ENCODE peak calls at places on chromosomes 2 and 18, in seven cellular contexts. U is BJ, D is psoas muscle, P is cardiac fibroblast, O is astrocyte of the spinal cord, B is prostate gland, C is A549. H is an unnamed sample.

GRCh38 chr2:101830146-101830545 is 132.6 kb downstream of the MAP4K4 start:
- DNase-seq in C (no peak), U (no peak), P (no peak), D (no peak), B (no peak), O (no peak), H (no peak)

GRCh38 chr18:42641996-42642395 is 473.5 kb downstream of the RIT2 start:
- DNase-seq in C (no peak), P (no peak), B (no peak), U (no peak), O (no peak), D (no peak), H (no peak)

GRCh38 chr18:48590678-48591077 is 51.8 kb downstream of the CTIF start:
- DNase-seq in P (peak; percentile 94), U (peak; percentile 69), C (peak; percentile 20), B (no peak), O (peak; percentile 92), D (no peak), H (peak; percentile 69)

GRCh38 chr2:9463698-9464034 is 10.7 kb upstream of the IAH1 start:
- DNase-seq in B (no peak), C (no peak), D (no peak), U (no peak), P (peak; percentile 21), O (peak; percentile 36), H (no peak)

GRCh38 chr2:124091721-124092120 is 66.6 kb downstream of the CNTNAP5 start:
- DNase-seq in C (no peak), B (no peak), U (no peak), D (no peak), O (no peak), P (no peak), H (no peak)

GRCh38 chr2:134372611-134373131 is 118.8 kb downstream of the MGAT5 start:
- DNase-seq in O (peak; percentile 83), D (peak; percentile 52), U (peak; percentile 83), P (peak; percentile 60), C (no peak), B (no peak), H (peak; percentile 70)

GRCh38 chr2:151560289-151560688 is 150.6 kb downstream of the RIF1 start:
- DNase-seq in O (peak; percentile 17), P (peak; percentile 25), U (peak; percentile 15), D (peak; percentile 60), B (no peak), C (no peak), H (no peak)

GRCh38 chr2:190352668-190353536 is 9.5 kb downstream of the INPP1 start:
- DNase-seq in U (no peak), C (no peak), B (no peak), P (no peak), O (no peak), D (no peak), H (no peak)

GRCh38 chr2:55010149-55010591 is 40.1 kb downstream of the RTN4 start:
- DNase-seq in O (peak; percentile 50), C (peak; percentile 26), P (peak; percentile 65), U (peak; percentile 9), D (peak; percentile 70), B (peak; percentile 64), H (peak; percentile 11)

GRCh38 chr2:219902870-219903269 is 275.4 kb downstream of the SLC4A3 start:
- DNase-seq in B (no peak), D (no peak), U (no peak), C (no peak), O (no peak), P (no peak), H (no peak)

GRCh38 chr2:134167015-134167414 is 86.9 kb upstream of the MGAT5 start:
- DNase-seq in U (no peak), C (no peak), P (peak; percentile 41), O (peak; percentile 34), B (no peak), D (no peak), H (no peak)

GRCh38 chr18:44796505-44797198 is 116.0 kb downstream of the SETBP1 start:
- DNase-seq in U (no peak), P (no peak), O (no peak), C (no peak), D (no peak), B (no peak), H (no peak)

GRCh38 chr2:31688282-31688681 is 107.5 kb upstream of the SRD5A2 start:
- DNase-seq in P (peak; percentile 36), O (no peak), C (no peak), U (no peak), B (no peak), D (no peak), H (no peak)

GRCh38 chr2:112276954-112277353 is 1.6 kb downstream of the ZC3H6 start:
- DNase-seq in C (no peak), P (no peak), D (no peak), U (no peak), B (no peak), O (no peak), H (no peak)

GRCh38 chr2:112273349-112273748 is 2.0 kb upstream of the ZC3H6 start:
- DNase-seq in C (no peak), U (no peak), P (no peak), B (no peak), O (no peak), D (no peak), H (no peak)

GRCh38 chr2:112275887-112276773 is 733 bp downstream of the ZC3H6 start:
- DNase-seq in U (peak; percentile 16), P (peak; percentile 87), C (peak; percentile 46), D (peak; percentile 93), O (peak; percentile 88), B (peak; percentile 86), H (peak; percentile 63)

GRCh38 chr2:112277591-112278220 is 2.3 kb downstream of the ZC3H6 start:
- DNase-seq in D (no peak), P (peak; percentile 29), O (no peak), C (no peak), U (no peak), B (no peak), H (no peak)

GRCh38 chr2:112275314-112275886 is at the start of gene ZC3H6:
- DNase-seq in D (peak; percentile 99), P (peak; percentile 98), U (peak; percentile 72), O (peak; percentile 99), C (peak; percentile 72), B (peak; percentile 98), H (peak; percentile 98)
- TF ChIP-seq CTCF in D (peak; percentile 18), P (peak; percentile 18), U (peak; percentile 23), O (peak; percentile 7), C (no peak), B (peak; percentile 70), H (peak; percentile 23)

GRCh38 chr18:13548944-13549878 is 177.1 kb downstream of the FAM210A start:
- DNase-seq in B (peak; percentile 55), U (no peak), O (no peak), C (no peak), P (no peak), D (no peak), H (no peak)

GRCh38 chr18:13547347-13547746 is 179.0 kb downstream of the FAM210A start:
- DNase-seq in U (no peak), D (no peak), O (no peak), B (no peak), C (no peak), P (no peak), H (no peak)

GRCh38 chr18:13545955-13546354 is 180.4 kb downstream of the FAM210A start:
- DNase-seq in D (no peak), U (no peak), O (no peak), P (no peak), C (no peak), B (no peak), H (no peak)

GRCh38 chr18:13549879-13550231 is 176.5 kb downstream of the FAM210A start:
- DNase-seq in P (no peak), O (no peak), D (no peak), C (no peak), U (no peak), B (no peak), H (no peak)

DNA sequence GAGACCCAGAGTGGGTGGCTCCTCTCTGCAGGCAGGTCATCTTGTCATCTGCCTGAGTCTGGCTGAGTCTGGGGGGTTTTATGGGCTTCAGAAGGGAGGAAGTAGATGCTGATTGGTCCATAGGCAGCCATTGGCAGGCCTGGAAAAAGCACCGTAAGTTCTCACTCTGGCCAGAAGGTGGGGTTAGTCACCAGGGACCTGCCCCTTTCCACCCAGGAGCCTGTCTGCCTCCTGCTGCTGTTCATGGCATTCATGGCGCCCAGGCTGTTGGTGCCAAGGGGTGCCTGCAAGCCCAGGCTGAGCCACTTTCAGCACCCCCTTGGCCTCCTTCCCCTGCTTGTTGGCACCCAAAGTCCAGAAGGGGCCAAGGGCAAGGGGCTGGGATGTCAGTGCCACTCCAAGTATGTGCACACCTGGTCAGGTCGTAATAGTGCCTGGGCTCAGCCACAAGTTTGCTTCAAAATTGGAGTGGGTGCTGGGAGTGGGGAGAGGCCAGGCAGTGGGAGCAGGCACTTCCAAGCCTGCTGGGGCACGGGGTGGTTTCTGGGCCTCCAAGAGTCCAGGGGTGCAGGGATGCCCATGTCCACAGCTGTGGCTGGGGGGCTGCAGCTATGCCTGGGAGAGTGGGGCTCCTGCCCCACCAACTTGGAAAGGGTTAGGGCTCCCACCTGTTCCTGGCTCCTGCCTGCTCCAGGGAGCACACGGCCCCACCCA is 178.1 kb downstream of the FAM210A start:
- DNase-seq in C (no peak), P (no peak), U (no peak), O (no peak), D (no peak), B (no peak), H (no peak)
- H3K4me3 ChIP-seq in C (no peak overlapping the region), P (no peak overlapping the region), U (no peak overlapping the region), O (no peak overlapping the region), D (no peak overlapping the region), B (no peak overlapping the region), H (no peak overlapping the region)

DNA sequence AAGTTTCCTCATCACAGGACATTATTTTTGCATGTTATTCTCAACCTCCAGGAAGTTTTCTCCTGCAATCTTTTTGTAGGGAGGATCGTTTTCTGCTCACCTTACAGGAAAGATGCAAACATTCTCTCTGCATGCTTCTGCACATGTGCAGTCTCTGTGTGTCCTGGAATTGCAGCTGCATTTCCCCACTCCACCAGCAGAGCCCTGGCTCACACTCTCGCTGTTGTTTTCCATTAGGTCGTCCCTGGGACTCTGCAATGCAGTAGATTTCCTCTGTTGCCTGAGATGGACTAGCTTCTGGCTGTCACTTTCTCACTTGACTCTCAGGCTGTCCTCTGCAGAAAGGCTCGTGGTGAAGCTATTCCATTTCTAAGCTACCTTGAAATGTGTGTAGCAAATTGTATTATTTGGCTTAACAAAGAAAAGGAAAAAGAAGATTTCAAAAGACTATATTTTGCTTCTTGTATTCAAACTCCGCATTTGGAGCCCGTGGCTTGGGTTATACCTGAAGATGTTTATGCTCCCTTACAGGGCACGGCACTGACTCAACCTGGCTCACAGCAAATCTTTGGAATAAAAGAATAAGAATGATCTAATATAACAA is 346.7 kb downstream of the RAD51AP2 start:
- DNase-seq in B (no peak), D (no peak), O (peak; percentile 39), C (no peak), U (no peak), P (peak; percentile 17), H (peak; percentile 7)
- TF ChIP-seq CTCF in B (peak; percentile 36), D (peak; percentile 24), O (peak; percentile 85), C (peak; percentile 7), U (peak; percentile 28), P (peak; percentile 43), H (peak; percentile 84)

GRCh38 chr2:22455086-22455485 is 929.9 kb upstream of the KLHL29 start:
- DNase-seq in O (no peak), U (no peak), D (no peak), P (no peak), C (no peak), B (no peak), H (no peak)

DNA sequence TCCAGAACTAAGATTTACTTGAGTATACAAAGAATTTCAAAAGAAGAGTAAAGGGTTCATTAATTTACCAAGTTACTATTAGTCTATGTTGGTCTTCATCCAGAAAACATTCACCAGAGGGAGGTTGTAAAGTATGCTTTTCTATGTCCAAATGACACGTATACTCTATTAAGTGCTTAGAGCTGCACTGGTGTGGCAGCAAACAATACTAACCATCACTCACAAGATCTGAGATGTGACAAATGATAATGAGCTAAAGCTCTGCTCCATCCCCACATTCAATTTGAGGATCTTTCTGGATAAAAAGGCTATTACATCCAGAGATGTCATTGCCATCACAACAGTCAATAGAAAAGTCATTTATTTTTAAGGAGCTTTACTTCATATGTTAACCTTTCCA is 926.5 kb upstream of the KLHL29 start:
- DNase-seq in U (no peak), P (no peak), D (no peak), C (no peak), O (no peak), B (no peak), H (no peak)
- H3K4me3 ChIP-seq in U (no peak overlapping the region), P (no peak overlapping the region), D (no peak overlapping the region), C (no peak overlapping the region), O (no peak overlapping the region), B (no peak overlapping the region), H (no peak overlapping the region)